ENCODE peak calls at places on chromosomes 2 and 18, in five cellular contexts. N is cardiac fibroblast, Y is tibial nerve, P is A549, B is astrocyte of the spinal cord. Z is an unnamed sample.

GRCh38 chr2:95376311-95377215 is 25.9 kb upstream of the FAHD2A start:
- DNase-seq in N (no peak), Y (no peak), P (no peak), B (no peak), Z (no peak)

GRCh38 chr2:33268246-33268831 is 208.1 kb upstream of the RASGRP3 start:
- DNase-seq in N (peak), Y (no peak), P (no peak), B (no peak), Z (no peak)

GRCh38 chr18:41357708-41358107 is 597.3 kb upstream of the PIK3C3 start:
- DNase-seq in N (no peak), Y (no peak), P (no peak), B (no peak), Z (no peak)

GRCh38 chr2:61220768-61221167 is 58.8 kb downstream of the C2orf74 start:
- DNase-seq in N (peak), Y (no peak), P (no peak), B (peak), Z (no peak)

GRCh38 chr2:187422277-187422676 is 25.8 kb downstream of the CALCRL start:
- DNase-seq in N (peak), Y (no peak), P (no peak), B (no peak), Z (no peak)

GRCh38 chr2:67619204-67619603 is 222.1 kb downstream of the ETAA1 start:
- DNase-seq in N (no peak), Y (no peak), P (no peak), B (no peak), Z (no peak)

GRCh38 chr2:189512879-189513278 is 67.7 kb downstream of the SLC40A1 start:
- DNase-seq in N (peak), Y (no peak), P (no peak), B (no peak), Z (no peak)

GRCh38 chr18:25898965-25899364 is 191.4 kb downstream of the SS18 start:
- DNase-seq in N (no peak), Y (no peak), P (no peak), B (no peak), Z (no peak)

GRCh38 chr18:998976-999375 is 94.3 kb downstream of the ADCYAP1 start:
- DNase-seq in N (no peak), Y (no peak), P (no peak), B (no peak), Z (no peak)

GRCh38 chr2:28150994-28151393 is 241.7 kb upstream of the FOSL2 start:
- DNase-seq in N (no peak), Y (no peak), P (no peak), B (no peak), Z (no peak)

GRCh38 chr2:48572797-48573196 is 42.8 kb downstream of the STON1 start:
- DNase-seq in N (no peak), Y (no peak), P (no peak), B (no peak), Z (no peak)

GRCh38 chr18:70461323-70462077 is 172.7 kb downstream of the SOCS6 start:
- DNase-seq in N (no peak), Y (no peak), P (no peak), B (no peak), Z (no peak)

GRCh38 chr2:29334723-29335122 is 219.5 kb downstream of the CLIP4 start:
- DNase-seq in N (no peak), Y (no peak), P (no peak), B (no peak), Z (no peak)

GRCh38 chr2:148680462-148680861 is 35.9 kb downstream of the EPC2 start:
- DNase-seq in N (no peak), Y (no peak), P (no peak), B (peak), Z (no peak)

GRCh38 chr2:10873790-10874437 is 37.8 kb upstream of the KCNF1 start:
- DNase-seq in N (peak), Y (no peak), P (no peak), B (no peak), Z (no peak)

GRCh38 chr2:89000235-89000634 is 308.8 kb downstream of the RPIA start:
- DNase-seq in N (no peak), Y (no peak), P (no peak), B (no peak), Z (no peak)

GRCh38 chr2:157572725-157573124 is 55.9 kb downstream of the ACVR1C start:
- DNase-seq in N (no peak), Y (no peak), P (peak), B (no peak), Z (no peak)

GRCh38 chr2:168320267-168320666 is 72.9 kb upstream of the STK39 start:
- DNase-seq in N (no peak), Y (no peak), P (no peak), B (no peak), Z (no peak)

GRCh38 chr2:168892327-168892726 is 2.1 kb upstream of the SPC25 start:
- DNase-seq in N (no peak), Y (no peak), P (no peak), B (no peak), Z (no peak)

GRCh38 chr2:102449370-102449974 is 23.6 kb upstream of the SLC9A4 start:
- DNase-seq in N (peak), Y (peak), P (peak), B (peak), Z (peak)

GRCh38 chr2:233831861-233832260 is 22.5 kb downstream of the HJURP start:
- DNase-seq in N (no peak), Y (no peak), P (no peak), B (no peak), Z (no peak)

GRCh38 chr2:233163486-233164103 is 87.9 kb upstream of the ATG16L1 start:
- DNase-seq in N (no peak), Y (no peak), P (no peak), B (peak), Z (no peak)

GRCh38 chr2:130756041-130756720 is 841 bp downstream of the AMER3 start:
- DNase-seq in N (peak), Y (no peak), P (no peak), B (peak), Z (no peak)

GRCh38 chr2:43021791-43022500 is 204.5 kb downstream of the ZFP36L2 start:
- DNase-seq in N (no peak), Y (no peak), P (no peak), B (no peak), Z (no peak)

GRCh38 chr18:24071029-24071428 is 56.5 kb downstream of the TTC39C start:
- DNase-seq in N (no peak), Y (no peak), P (no peak), B (no peak), Z (no peak)

GRCh38 chr2:41378420-41378819 is 669.4 kb upstream of the PKDCC start:
- DNase-seq in N (no peak), Y (no peak), P (no peak), B (no peak), Z (no peak)

GRCh38 chr18:56995579-56996194 is 151.2 kb upstream of the BOD1L2 start:
- DNase-seq in N (no peak), Y (no peak), P (no peak), B (no peak), Z (no peak)
- TF ChIP-seq CTCF in N (no peak), Y (no peak), P (no peak), B (no peak), Z (no peak)

DNA sequence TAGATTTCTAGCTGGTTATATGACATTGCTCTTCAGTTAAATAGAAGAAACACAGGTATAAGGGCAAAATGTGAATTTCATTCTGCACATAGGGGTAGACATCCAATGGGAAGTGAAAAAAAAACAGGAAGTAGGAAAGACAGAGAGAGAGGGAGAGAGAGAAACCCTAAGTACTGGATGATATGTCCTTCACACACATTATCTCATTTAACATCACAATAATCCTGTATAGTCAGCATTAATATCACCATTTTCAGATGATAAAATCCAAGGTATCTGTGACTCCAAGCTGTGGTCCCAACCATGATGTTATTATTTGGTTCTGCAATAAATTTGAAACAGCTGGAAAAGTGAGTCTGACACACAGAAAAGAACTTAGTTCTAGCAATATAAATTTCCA is 759.9 kb downstream of the SATB2 start:
- DNase-seq in N (no peak), Y (no peak), P (no peak), B (no peak), Z (no peak)
- TF ChIP-seq CTCF in N (no peak), Y (no peak), P (no peak), B (no peak), Z (no peak)

GRCh38 chr2:241857041-241857541 is 1.6 kb downstream of the PDCD1 start:
- DNase-seq in N (no peak), Y (no peak), P (no peak), B (no peak), Z (no peak)

GRCh38 chr2:241854342-241855244 is 4.1 kb downstream of the PDCD1 start:
- DNase-seq in N (peak), Y (no peak), P (no peak), B (no peak), Z (no peak)

GRCh38 chr2:241855888-241856422 is 2.7 kb downstream of the PDCD1 start:
- DNase-seq in N (no peak), Y (no peak), P (no peak), B (no peak), Z (no peak)

GRCh38 chr2:241853651-241854341 is 4.9 kb downstream of the PDCD1 start:
- DNase-seq in N (no peak), Y (no peak), P (no peak), B (peak), Z (no peak)

GRCh38 chr2:241855245-241855887 is 3.3 kb downstream of the PDCD1 start:
- DNase-seq in N (no peak), Y (no peak), P (no peak), B (no peak), Z (no peak)
- TF ChIP-seq CTCF in N (no peak), Y (no peak), P (no peak), B (no peak), Z (no peak)

GRCh38 chr2:127022817-127023216 is 84.1 kb downstream of the BIN1 start:
- DNase-seq in N (no peak), Y (no peak), P (no peak), B (no peak), Z (no peak)

GRCh38 chr2:127025357-127026062 is 81.4 kb downstream of the BIN1 start:
- DNase-seq in N (peak), Y (peak), P (peak), B (peak), Z (no peak)

GRCh38 chr2:127027715-127028114 is 79.2 kb downstream of the BIN1 start:
- DNase-seq in N (no peak), Y (no peak), P (peak), B (no peak), Z (no peak)

GRCh38 chr2:127023504-127023903 is 83.5 kb downstream of the BIN1 start:
- DNase-seq in N (no peak), Y (no peak), P (no peak), B (no peak), Z (no peak)

DNA sequence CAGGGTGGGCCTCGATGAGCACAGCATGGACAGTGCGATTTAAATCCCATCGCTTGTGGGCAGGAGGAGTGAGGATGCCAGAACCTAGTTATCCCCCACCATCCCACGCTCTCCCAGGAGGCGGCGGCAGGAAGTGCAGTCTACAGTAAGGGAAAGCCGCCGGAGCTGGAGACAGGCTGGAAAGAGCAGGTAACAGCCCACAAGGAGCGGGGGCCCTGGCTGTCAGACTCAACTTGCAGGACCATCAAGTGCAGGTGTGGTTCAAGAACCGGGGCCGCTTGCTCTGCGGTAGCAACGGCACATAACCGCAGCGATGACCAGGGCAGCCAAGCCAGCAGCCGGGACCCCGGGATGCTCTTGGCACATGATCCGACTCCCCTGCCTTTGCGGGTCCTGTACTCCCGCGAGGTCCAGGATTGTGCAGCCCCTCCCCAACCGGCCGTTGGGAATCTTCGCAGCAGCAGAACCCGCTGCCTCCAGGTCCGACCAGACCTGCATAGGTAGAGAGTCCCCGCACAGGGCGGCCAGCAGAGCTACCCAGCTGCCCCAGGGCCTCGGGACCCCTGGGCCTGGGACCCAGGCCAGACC is 82.1 kb downstream of the BIN1 start:
- DNase-seq in N (peak), Y (no peak), P (peak), B (peak), Z (no peak)
- TF ChIP-seq CTCF in N (peak), Y (no peak), P (no peak), B (peak), Z (peak)

DNA sequence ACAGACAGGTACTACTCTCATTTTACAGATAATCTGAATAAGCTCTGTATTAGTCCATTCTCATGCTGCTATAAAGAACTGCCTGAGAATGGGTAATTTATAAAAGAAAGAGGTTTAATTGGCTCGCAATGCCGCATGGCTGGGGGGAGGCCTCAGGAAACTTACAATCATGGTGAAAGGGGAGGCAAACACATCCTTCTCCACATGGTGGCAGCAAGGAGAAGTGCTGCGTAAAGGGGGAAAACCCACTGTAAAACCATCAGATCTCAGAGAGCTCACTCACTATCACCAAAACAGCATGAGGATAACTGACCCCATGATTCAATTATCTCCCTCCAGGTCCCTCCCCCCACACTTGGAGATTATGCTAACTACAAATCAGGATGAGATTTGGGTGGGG is 254.4 kb downstream of the KCNE4 start:
- DNase-seq in N (peak), Y (no peak), P (peak), B (peak), Z (peak)
- TF ChIP-seq CTCF in N (peak), Y (no peak), P (peak), B (peak), Z (peak)